ENCODE peak calls at places on chromosomes 12 and 14, in nine cellular contexts. D is astrocyte of the cerebellum, C is lower lobe of right lung, X is lower leg skin, F is AG10803, U is tibial nerve, S is endothelial cell of umbilical vein, M is tibial artery, P is mammary epithelial cell. L is an unnamed sample.

GRCh38 chr12:106519587-106519986 is 63.2 kb upstream of the RFX4 start:
- DNase-seq in U (no peak), C (no peak), P (no peak), S (no peak), F (peak; percentile 11), X (no peak), M (no peak), D (no peak), L (peak; percentile 65)

GRCh38 chr12:130119241-130119861 is 42.9 kb upstream of the FZD10 start:
- DNase-seq in U (no peak), D (no peak), F (no peak), P (no peak), C (no peak), X (no peak), S (no peak), M (no peak), L (no peak)

GRCh38 chr14:72104011-72104613 is 171.9 kb downstream of the RGS6 start:
- DNase-seq in D (no peak), X (no peak), M (no peak), P (no peak), C (peak; percentile 49), F (no peak), U (no peak), S (no peak), L (no peak)

GRCh38 chr12:128920468-128920867 is 67.2 kb downstream of the GLT1D1 start:
- DNase-seq in F (peak; percentile 3), X (no peak), U (peak; percentile 52), D (no peak), C (no peak), S (no peak), P (peak; percentile 3), M (no peak), L (peak; percentile 2)

GRCh38 chr12:50055831-50056628 is 1.4 kb upstream of the ASIC1 start:
- DNase-seq in C (peak; percentile 22), S (peak; percentile 59), U (peak; percentile 51), D (no peak), M (no peak), P (peak; percentile 52), X (no peak), F (peak; percentile 30), L (no peak)

GRCh38 chr14:66503532-66503931 is 4.4 kb upstream of the GPHN start:
- DNase-seq in S (peak; percentile 39), U (no peak), C (no peak), M (no peak), F (peak; percentile 13), D (peak; percentile 39), X (no peak), P (peak; percentile 36), L (no peak)

GRCh38 chr14:85439696-85440328 is 90.1 kb upstream of the FLRT2 start:
- DNase-seq in X (no peak), C (no peak), F (peak; percentile 94), M (no peak), P (peak; percentile 75), S (peak; percentile 42), U (no peak), D (peak; percentile 8), L (peak; percentile 88)

GRCh38 chr12:46963977-46964376 is 115.4 kb upstream of the PCED1B start:
- DNase-seq in C (no peak), U (no peak), F (peak; percentile 89), D (no peak), X (no peak), P (peak; percentile 81), S (peak; percentile 53), M (no peak), L (peak; percentile 43)

GRCh38 chr12:119225454-119225853 is 46.7 kb downstream of the HSPB8 start:
- DNase-seq in U (no peak), F (no peak), D (no peak), X (no peak), S (no peak), M (no peak), C (no peak), P (no peak), L (no peak)

GRCh38 chr12:50353869-50354593 is 42.4 kb downstream of the FAM186A start:
- DNase-seq in D (peak; percentile 31), M (no peak), C (no peak), P (no peak), S (peak; percentile 47), X (no peak), U (no peak), F (peak; percentile 8), L (no peak)

GRCh38 chr12:13173012-13173441 is 23.5 kb upstream of the EMP1 start:
- DNase-seq in S (no peak), F (peak; percentile 95), D (no peak), P (no peak), C (no peak), U (peak; percentile 57), X (no peak), M (no peak), L (no peak)

GRCh38 chr12:9349888-9350885 is 142.0 kb upstream of the PZP start:
- DNase-seq in S (no peak), P (peak; percentile 78), U (no peak), M (no peak), F (no peak), X (no peak), C (no peak), D (no peak), L (no peak)

GRCh38 chr14:35365130-35366047 is 39.2 kb downstream of the NFKBIA start:
- DNase-seq in U (peak; percentile 64), P (peak; percentile 92), C (peak; percentile 76), M (peak; percentile 94), F (peak; percentile 83), S (peak; percentile 84), D (no peak), X (peak; percentile 96), L (peak; percentile 87)

GRCh38 chr14:100114109-100114765 is 45.2 kb downstream of the DEGS2 start:
- DNase-seq in C (no peak), P (no peak), F (no peak), D (no peak), S (no peak), X (no peak), M (no peak), U (no peak), L (no peak)

GRCh38 chr12:69348162-69348938 is at the start of gene LYZ:
- DNase-seq in X (no peak), D (no peak), U (peak; percentile 33), M (no peak), S (no peak), P (no peak), F (no peak), C (no peak), L (no peak)

GRCh38 chr12:69352904-69353303 is 4.7 kb downstream of the LYZ start:
- DNase-seq in M (no peak), D (no peak), F (no peak), X (no peak), C (no peak), S (no peak), P (no peak), U (no peak), L (no peak)

GRCh38 chr12:69350777-69351176 is 2.6 kb downstream of the LYZ start:
- DNase-seq in U (no peak), S (no peak), M (no peak), X (no peak), D (no peak), F (no peak), P (no peak), C (no peak), L (no peak)

GRCh38 chr12:69351462-69352236 is 3.5 kb downstream of the LYZ start:
- DNase-seq in D (no peak), F (no peak), C (no peak), P (no peak), X (no peak), S (no peak), U (no peak), M (no peak), L (no peak)

GRCh38 chr12:69350002-69350626 is 1.9 kb downstream of the LYZ start:
- DNase-seq in F (no peak), X (no peak), S (no peak), U (no peak), P (no peak), C (no peak), M (no peak), D (no peak), L (no peak)
- H3K4me3 ChIP-seq in F (no peak overlapping the region), X (no peak overlapping the region), S (no peak overlapping the region), U (peak overlapping the region; percentile 34), P (no peak overlapping the region), C (peak overlapping the region; percentile 41), M (no peak overlapping the region), D (no peak overlapping the region), L (no peak overlapping the region)

GRCh38 chr14:75522919-75523318 is 650 bp downstream of the BATF start:
- DNase-seq in D (no peak), U (no peak), M (no peak), P (no peak), C (no peak), F (no peak), X (no peak), S (no peak), L (no peak)
- H3K4me3 ChIP-seq in D (no peak overlapping the region), U (peak overlapping the region; percentile 37), M (peak overlapping the region; percentile 30), P (no peak overlapping the region), C (peak overlapping the region; percentile 57), F (no peak overlapping the region), X (no peak overlapping the region), S (no peak overlapping the region), L (no peak overlapping the region)

DNA sequence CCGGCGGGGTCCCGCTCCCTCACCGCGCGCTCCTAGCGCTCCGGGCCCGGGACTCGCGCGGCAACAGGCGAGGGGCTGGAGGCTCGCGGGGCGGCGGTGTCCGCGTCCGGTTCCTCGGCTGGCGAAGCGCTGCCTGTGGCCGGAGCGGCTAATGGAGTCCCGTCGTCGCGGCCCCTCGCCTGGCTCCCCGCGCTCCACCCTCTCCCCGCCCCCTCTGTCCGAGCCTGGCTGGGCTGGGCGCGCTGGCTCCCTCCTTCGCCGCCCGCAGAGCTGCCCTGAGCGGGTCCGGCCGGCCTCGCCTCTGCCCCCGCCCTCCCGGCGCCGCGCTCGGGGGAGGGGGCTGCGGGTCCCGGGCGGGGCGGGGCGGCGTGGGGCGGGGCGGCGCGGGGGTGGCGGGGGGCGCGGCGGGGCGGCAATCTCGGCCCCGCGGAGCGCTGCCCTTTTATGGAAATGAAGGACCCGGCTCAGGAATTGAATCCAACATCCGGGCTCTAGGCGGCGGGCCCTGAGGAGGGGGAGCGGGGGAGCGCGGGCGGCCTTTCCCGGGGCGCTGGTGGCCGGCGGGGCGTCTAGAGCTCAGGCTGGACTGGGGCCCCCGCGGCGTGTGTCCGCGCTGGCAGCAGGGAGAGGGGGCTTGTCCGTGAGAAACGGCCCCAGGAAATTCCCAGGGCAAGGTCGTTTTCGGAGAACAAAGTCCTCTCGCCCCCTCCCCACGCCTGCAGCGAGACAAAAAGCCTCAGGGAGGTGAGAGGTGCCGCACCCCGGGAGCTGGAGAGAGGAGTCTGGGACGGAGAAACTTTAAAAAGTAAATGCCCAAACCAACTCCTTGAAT is at the start of gene FERMT2:
- DNase-seq in D (peak; percentile 71), M (peak; percentile 94), X (peak; percentile 96), F (peak; percentile 84), P (peak; percentile 75), U (peak; percentile 80), C (peak; percentile 85), S (peak; percentile 87), L (no peak)
- H3K4me3 ChIP-seq in D (peak within 1 kb of the TSS; percentile 94), M (peak within 1 kb of the TSS; percentile 90), X (peak within 1 kb of the TSS; percentile 82), F (peak within 1 kb of the TSS; percentile 98), P (peak within 1 kb of the TSS; percentile 57), U (peak within 1 kb of the TSS; percentile 93), C (peak within 1 kb of the TSS; percentile 92), S (peak within 1 kb of the TSS; percentile 74), L (peak within 1 kb of the TSS; percentile 79)

GRCh38 chr14:93086441-93087055 is 29.2 kb downstream of the ITPK1 start:
- DNase-seq in U (no peak), D (no peak), S (no peak), C (no peak), M (no peak), P (no peak), X (no peak), F (no peak), L (no peak)
- H3K4me3 ChIP-seq in U (no peak overlapping the region), D (no peak overlapping the region), S (no peak overlapping the region), C (no peak overlapping the region), M (no peak overlapping the region), P (no peak overlapping the region), X (no peak overlapping the region), F (no peak overlapping the region), L (no peak overlapping the region)

GRCh38 chr14:23182372-23183014 is 967 bp downstream of the SLC7A8 start:
- DNase-seq in S (peak; percentile 16), C (peak; percentile 70), P (peak; percentile 46), M (peak; percentile 81), U (no peak), X (peak; percentile 87), F (no peak), D (no peak), L (no peak)
- H3K4me3 ChIP-seq in S (peak overlapping the region; percentile 92), C (peak overlapping the region; percentile 55), P (peak overlapping the region; percentile 57), M (peak overlapping the region; percentile 60), U (peak overlapping the region; percentile 51), X (peak overlapping the region; percentile 41), F (peak overlapping the region; percentile 58), D (peak overlapping the region; percentile 49), L (peak overlapping the region; percentile 99)

L was measured in retinal pigment epithelial cell.